ENCODE peak calls at places on chromosome 16, in ten cellular contexts. One of them, this sample, is unnamed.
A peak's percentile ranks its signal among the peaks of the same experiment; 100 is the strongest.

GRCh38 chr16:73549960-73550359 is 502.0 kb upstream of the ZFHX3 start:
- DNase-seq in left lung: no peak
- DNase-seq in body of pancreas: no peak
- DNase-seq in suprapubic skin: no peak
- DNase-seq in uterus: no peak
- DNase-seq in fibroblast of lung: no peak
- DNase-seq in naive thymus-derived CD4-positive, alpha-beta T cell: no peak
- DNase-seq in MM.1S: no peak
- DNase-seq in ascending aorta: no peak
- DNase-seq in A549: no peak
- DNase-seq in this sample: no peak

GRCh38 chr16:52584354-52584840 is 37.5 kb upstream of the TOX3 start:
- DNase-seq in left lung: no peak
- DNase-seq in body of pancreas: no peak
- DNase-seq in suprapubic skin: no peak
- DNase-seq in uterus: no peak
- DNase-seq in fibroblast of lung: no peak
- DNase-seq in naive thymus-derived CD4-positive, alpha-beta T cell: no peak
- DNase-seq in MM.1S: no peak
- DNase-seq in ascending aorta: no peak
- DNase-seq in A549: no peak
- DNase-seq in this sample: no peak

GRCh38 chr16:67198238-67198734 is 645 bp upstream of the ELMO3 start:
- DNase-seq in left lung: peak; percentile 68
- DNase-seq in body of pancreas: peak; percentile 55
- DNase-seq in suprapubic skin: no peak
- DNase-seq in uterus: no peak
- DNase-seq in fibroblast of lung: peak; percentile 24
- DNase-seq in naive thymus-derived CD4-positive, alpha-beta T cell: no peak
- DNase-seq in MM.1S: no peak
- DNase-seq in ascending aorta: no peak
- DNase-seq in A549: peak; percentile 93
- DNase-seq in this sample: no peak

GRCh38 chr16:67364610-67365256 is 28.6 kb downstream of the TPPP3 start:
- DNase-seq in left lung: no peak
- DNase-seq in body of pancreas: no peak
- DNase-seq in suprapubic skin: no peak
- DNase-seq in uterus: no peak
- DNase-seq in fibroblast of lung: no peak
- DNase-seq in naive thymus-derived CD4-positive, alpha-beta T cell: peak; percentile 4
- DNase-seq in MM.1S: no peak
- DNase-seq in ascending aorta: no peak
- DNase-seq in A549: no peak
- DNase-seq in this sample: no peak

GRCh38 chr16:58476791-58477190 is 23.2 kb upstream of the NDRG4 start:
- DNase-seq in left lung: no peak
- DNase-seq in body of pancreas: no peak
- DNase-seq in suprapubic skin: no peak
- DNase-seq in uterus: no peak
- DNase-seq in fibroblast of lung: no peak
- DNase-seq in naive thymus-derived CD4-positive, alpha-beta T cell: no peak
- DNase-seq in MM.1S: no peak
- DNase-seq in ascending aorta: no peak
- DNase-seq in A549: no peak
- DNase-seq in this sample: no peak

GRCh38 chr16:24102120-24102740 is 153.9 kb upstream of the CACNG3 start:
- DNase-seq in left lung: no peak
- DNase-seq in body of pancreas: no peak
- DNase-seq in suprapubic skin: no peak
- DNase-seq in uterus: no peak
- DNase-seq in fibroblast of lung: no peak
- DNase-seq in naive thymus-derived CD4-positive, alpha-beta T cell: no peak
- DNase-seq in MM.1S: no peak
- DNase-seq in ascending aorta: no peak
- DNase-seq in A549: no peak
- DNase-seq in this sample: no peak

GRCh38 chr16:9033125-9033830 is 58.2 kb upstream of the HAPSTR1 start:
- DNase-seq in left lung: peak; percentile 36
- DNase-seq in body of pancreas: peak; percentile 71
- DNase-seq in suprapubic skin: no peak
- DNase-seq in uterus: no peak
- DNase-seq in fibroblast of lung: peak; percentile 69
- DNase-seq in naive thymus-derived CD4-positive, alpha-beta T cell: no peak
- DNase-seq in MM.1S: no peak
- DNase-seq in ascending aorta: no peak
- DNase-seq in A549: peak; percentile 81
- DNase-seq in this sample: no peak

GRCh38 chr16:56749806-56750491 is 20.0 kb downstream of the NUP93 start:
- DNase-seq in left lung: no peak
- DNase-seq in body of pancreas: no peak
- DNase-seq in suprapubic skin: no peak
- DNase-seq in uterus: no peak
- DNase-seq in fibroblast of lung: peak; percentile 46
- DNase-seq in naive thymus-derived CD4-positive, alpha-beta T cell: no peak
- DNase-seq in MM.1S: no peak
- DNase-seq in ascending aorta: no peak
- DNase-seq in A549: no peak
- DNase-seq in this sample: no peak

GRCh38 chr16:4802659-4803287 is 340 bp upstream of the ROGDI start:
- DNase-seq in left lung: peak; percentile 94
- DNase-seq in body of pancreas: peak; percentile 93
- DNase-seq in suprapubic skin: peak; percentile 93
- DNase-seq in uterus: peak; percentile 91
- DNase-seq in fibroblast of lung: peak; percentile 91
- DNase-seq in naive thymus-derived CD4-positive, alpha-beta T cell: peak; percentile 93
- DNase-seq in MM.1S: peak; percentile 83
- DNase-seq in ascending aorta: peak; percentile 73
- DNase-seq in A549: peak; percentile 98
- DNase-seq in this sample: peak; percentile 84

GRCh38 chr16:74625500-74626350 is 18.8 kb upstream of the GLG1 start:
- DNase-seq in left lung: no peak
- DNase-seq in body of pancreas: no peak
- DNase-seq in suprapubic skin: no peak
- DNase-seq in uterus: no peak
- DNase-seq in fibroblast of lung: no peak
- DNase-seq in naive thymus-derived CD4-positive, alpha-beta T cell: no peak
- DNase-seq in MM.1S: no peak
- DNase-seq in ascending aorta: no peak
- DNase-seq in A549: no peak
- DNase-seq in this sample: no peak

GRCh38 chr16:10751291-10751697 is 7.7 kb downstream of the NUBP1 start:
- DNase-seq in left lung: no peak
- DNase-seq in body of pancreas: no peak
- DNase-seq in suprapubic skin: no peak
- DNase-seq in uterus: no peak
- DNase-seq in fibroblast of lung: no peak
- DNase-seq in naive thymus-derived CD4-positive, alpha-beta T cell: no peak
- DNase-seq in MM.1S: no peak
- DNase-seq in ascending aorta: no peak
- DNase-seq in A549: no peak
- DNase-seq in this sample: no peak

GRCh38 chr16:50820225-50820624 is 78.3 kb downstream of the CYLD start:
- DNase-seq in left lung: no peak
- DNase-seq in body of pancreas: no peak
- DNase-seq in suprapubic skin: no peak
- DNase-seq in uterus: no peak
- DNase-seq in fibroblast of lung: no peak
- DNase-seq in naive thymus-derived CD4-positive, alpha-beta T cell: no peak
- DNase-seq in MM.1S: no peak
- DNase-seq in ascending aorta: no peak
- DNase-seq in A549: no peak
- DNase-seq in this sample: no peak

GRCh38 chr16:154223-155030 is 2.0 kb downstream of the HBZ start:
- DNase-seq in left lung: no peak
- DNase-seq in body of pancreas: peak; percentile 36
- DNase-seq in suprapubic skin: no peak
- DNase-seq in uterus: no peak
- DNase-seq in fibroblast of lung: peak; percentile 52
- DNase-seq in naive thymus-derived CD4-positive, alpha-beta T cell: no peak
- DNase-seq in MM.1S: no peak
- DNase-seq in ascending aorta: no peak
- DNase-seq in A549: no peak
- DNase-seq in this sample: no peak

GRCh38 chr16:11410382-11411058 is 65.3 kb downstream of the RMI2 start:
- DNase-seq in left lung: peak; percentile 61
- DNase-seq in body of pancreas: no peak
- DNase-seq in suprapubic skin: no peak
- DNase-seq in uterus: no peak
- DNase-seq in fibroblast of lung: no peak
- DNase-seq in naive thymus-derived CD4-positive, alpha-beta T cell: no peak
- DNase-seq in MM.1S: no peak
- DNase-seq in ascending aorta: peak; percentile 48
- DNase-seq in A549: no peak
- DNase-seq in this sample: no peak

GRCh38 chr16:79299154-79299799 is 301.3 kb downstream of the MAF start:
- DNase-seq in left lung: no peak
- DNase-seq in body of pancreas: no peak
- DNase-seq in suprapubic skin: no peak
- DNase-seq in uterus: no peak
- DNase-seq in fibroblast of lung: no peak
- DNase-seq in naive thymus-derived CD4-positive, alpha-beta T cell: no peak
- DNase-seq in MM.1S: no peak
- DNase-seq in ascending aorta: no peak
- DNase-seq in A549: no peak
- DNase-seq in this sample: no peak

GRCh38 chr16:75029854-75030253 is 31.0 kb downstream of the ZNRF1 start:
- DNase-seq in left lung: no peak
- DNase-seq in body of pancreas: no peak
- DNase-seq in suprapubic skin: no peak
- DNase-seq in uterus: no peak
- DNase-seq in fibroblast of lung: peak; percentile 79
- DNase-seq in naive thymus-derived CD4-positive, alpha-beta T cell: no peak
- DNase-seq in MM.1S: no peak
- DNase-seq in ascending aorta: no peak
- DNase-seq in A549: no peak
- DNase-seq in this sample: no peak

GRCh38 chr16:78444-79145 is 570 bp downstream of the MPG start:
- DNase-seq in left lung: no peak
- DNase-seq in body of pancreas: peak; percentile 59
- DNase-seq in suprapubic skin: no peak
- DNase-seq in uterus: peak; percentile 49
- DNase-seq in fibroblast of lung: peak; percentile 58
- DNase-seq in naive thymus-derived CD4-positive, alpha-beta T cell: no peak
- DNase-seq in MM.1S: peak; percentile 26
- DNase-seq in ascending aorta: no peak
- DNase-seq in A549: peak; percentile 43
- DNase-seq in this sample: no peak

GRCh38 chr16:60788631-60789030 is 1247.6 kb downstream of the CDH8 start:
- DNase-seq in left lung: no peak
- DNase-seq in body of pancreas: no peak
- DNase-seq in suprapubic skin: no peak
- DNase-seq in uterus: no peak
- DNase-seq in fibroblast of lung: peak; percentile 52
- DNase-seq in naive thymus-derived CD4-positive, alpha-beta T cell: no peak
- DNase-seq in MM.1S: no peak
- DNase-seq in ascending aorta: no peak
- DNase-seq in A549: no peak
- DNase-seq in this sample: no peak

DNA sequence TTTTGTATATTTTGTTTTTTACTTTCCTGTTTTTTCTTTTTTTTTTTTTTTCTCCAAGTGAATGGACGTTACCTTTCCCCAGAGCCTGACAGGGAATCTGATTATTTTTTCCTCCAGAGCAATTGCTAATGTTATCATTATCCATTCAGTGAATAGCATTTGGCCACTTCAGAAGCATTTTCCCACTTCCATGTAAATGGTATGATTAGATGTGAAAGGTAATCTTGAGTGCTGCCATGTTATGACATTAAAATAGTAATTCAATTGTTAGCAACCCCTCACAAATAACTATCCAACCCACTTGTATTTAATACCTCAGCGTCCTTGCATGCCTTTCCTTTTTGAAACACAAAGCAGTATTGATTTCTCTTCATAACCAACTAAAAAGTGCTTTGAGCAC is 1243.8 kb downstream of the CDH8 start:
- DNase-seq in left lung: no peak
- DNase-seq in body of pancreas: no peak
- DNase-seq in suprapubic skin: no peak
- DNase-seq in uterus: no peak
- DNase-seq in fibroblast of lung: no peak
- DNase-seq in naive thymus-derived CD4-positive, alpha-beta T cell: no peak
- DNase-seq in MM.1S: no peak
- DNase-seq in ascending aorta: no peak
- DNase-seq in A549: no peak
- DNase-seq in this sample: no peak
- H3K9me3 ChIP-seq in left lung: no peaks in the 10 kb centered on the region
- H3K9me3 ChIP-seq in body of pancreas: no peaks in the 10 kb centered on the region
- H3K9me3 ChIP-seq in suprapubic skin: no peaks in the 10 kb centered on the region
- H3K9me3 ChIP-seq in uterus: no peaks in the 10 kb centered on the region
- H3K9me3 ChIP-seq in fibroblast of lung: no peaks in the 10 kb centered on the region
- H3K9me3 ChIP-seq in naive thymus-derived CD4-positive, alpha-beta T cell: no peaks in the 10 kb centered on the region
- H3K9me3 ChIP-seq in MM.1S: no peaks in the 10 kb centered on the region
- H3K9me3 ChIP-seq in ascending aorta: no peaks in the 10 kb centered on the region
- H3K9me3 ChIP-seq in A549: no peaks in the 10 kb centered on the region
- H3K9me3 ChIP-seq in this sample: peaks cover 4% of the 10 kb centered on the region

GRCh38 chr16:46889942-46890300 is 5.8 kb downstream of the GPT2 start:
- DNase-seq in left lung: no peak
- DNase-seq in body of pancreas: no peak
- DNase-seq in suprapubic skin: no peak
- DNase-seq in uterus: no peak
- DNase-seq in fibroblast of lung: no peak
- DNase-seq in naive thymus-derived CD4-positive, alpha-beta T cell: no peak
- DNase-seq in MM.1S: peak; percentile 67
- DNase-seq in ascending aorta: no peak
- DNase-seq in A549: no peak
- DNase-seq in this sample: no peak
- H3K9me3 ChIP-seq in left lung: no peaks in the 10 kb centered on the region
- H3K9me3 ChIP-seq in body of pancreas: no peaks in the 10 kb centered on the region
- H3K9me3 ChIP-seq in suprapubic skin: no peaks in the 10 kb centered on the region
- H3K9me3 ChIP-seq in uterus: no peaks in the 10 kb centered on the region
- H3K9me3 ChIP-seq in fibroblast of lung: no peaks in the 10 kb centered on the region
- H3K9me3 ChIP-seq in naive thymus-derived CD4-positive, alpha-beta T cell: no peaks in the 10 kb centered on the region
- H3K9me3 ChIP-seq in MM.1S: no peaks in the 10 kb centered on the region
- H3K9me3 ChIP-seq in ascending aorta: no peaks in the 10 kb centered on the region
- H3K9me3 ChIP-seq in A549: no peaks in the 10 kb centered on the region
- H3K9me3 ChIP-seq in this sample: no peaks in the 10 kb centered on the region

GRCh38 chr16:3321802-3322201 is 16.5 kb downstream of the ZNF75A start:
- DNase-seq in left lung: no peak
- DNase-seq in body of pancreas: no peak
- DNase-seq in suprapubic skin: no peak
- DNase-seq in uterus: no peak
- DNase-seq in fibroblast of lung: no peak
- DNase-seq in naive thymus-derived CD4-positive, alpha-beta T cell: no peak
- DNase-seq in MM.1S: no peak
- DNase-seq in ascending aorta: no peak
- DNase-seq in A549: no peak
- DNase-seq in this sample: no peak
- H3K9me3 ChIP-seq in left lung: peaks cover 11% of the 10 kb centered on the region
- H3K9me3 ChIP-seq in body of pancreas: peaks cover 59% of the 10 kb centered on the region
- H3K9me3 ChIP-seq in suprapubic skin: peaks cover 65% of the 10 kb centered on the region
- H3K9me3 ChIP-seq in uterus: no peaks in the 10 kb centered on the region
- H3K9me3 ChIP-seq in fibroblast of lung: peaks cover 5% of the 10 kb centered on the region
- H3K9me3 ChIP-seq in naive thymus-derived CD4-positive, alpha-beta T cell: peaks cover 15% of the 10 kb centered on the region
- H3K9me3 ChIP-seq in MM.1S: peaks cover 8% of the 10 kb centered on the region
- H3K9me3 ChIP-seq in ascending aorta: peaks cover 84% of the 10 kb centered on the region
- H3K9me3 ChIP-seq in A549: peaks cover 97% of the 10 kb centered on the region
- H3K9me3 ChIP-seq in this sample: peaks cover 36% of the 10 kb centered on the region

DNA sequence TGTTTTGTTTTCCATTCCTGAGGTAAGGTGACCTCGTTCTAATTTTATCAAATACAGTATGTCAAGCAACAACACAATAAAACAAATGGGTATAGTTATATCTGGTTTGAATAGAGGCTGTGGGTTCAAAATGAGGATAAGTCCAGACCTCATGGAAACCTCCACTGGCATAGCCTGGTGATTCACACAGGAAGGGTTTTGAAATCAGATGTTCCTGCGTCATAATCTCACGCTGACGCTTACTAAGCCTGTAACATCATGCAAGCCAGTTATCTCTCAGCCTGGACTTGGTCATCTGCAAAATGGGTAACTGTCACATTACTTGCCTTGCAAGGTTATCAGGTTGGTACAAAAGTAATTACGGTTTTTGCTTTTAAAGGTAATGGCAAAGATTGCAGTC is 1056.3 kb upstream of the EEF2KMT start:
- DNase-seq in left lung: no peak
- DNase-seq in body of pancreas: no peak
- DNase-seq in suprapubic skin: no peak
- DNase-seq in uterus: no peak
- DNase-seq in fibroblast of lung: peak; percentile 39
- DNase-seq in naive thymus-derived CD4-positive, alpha-beta T cell: no peak
- DNase-seq in MM.1S: no peak
- DNase-seq in ascending aorta: no peak
- DNase-seq in A549: no peak
- DNase-seq in this sample: no peak
- H3K9me3 ChIP-seq in left lung: no peaks in the 10 kb centered on the region
- H3K9me3 ChIP-seq in body of pancreas: no peaks in the 10 kb centered on the region
- H3K9me3 ChIP-seq in suprapubic skin: no peaks in the 10 kb centered on the region
- H3K9me3 ChIP-seq in uterus: no peaks in the 10 kb centered on the region
- H3K9me3 ChIP-seq in fibroblast of lung: no peaks in the 10 kb centered on the region
- H3K9me3 ChIP-seq in naive thymus-derived CD4-positive, alpha-beta T cell: no peaks in the 10 kb centered on the region
- H3K9me3 ChIP-seq in MM.1S: no peaks in the 10 kb centered on the region
- H3K9me3 ChIP-seq in ascending aorta: no peaks in the 10 kb centered on the region
- H3K9me3 ChIP-seq in A549: no peaks in the 10 kb centered on the region
- H3K9me3 ChIP-seq in this sample: no peaks in the 10 kb centered on the region